ENCODE peak calls at places on chromosomes 5 and 9, in ten cellular contexts. I is adrenal gland; Q is GM23338; K is iPS DF 6.9; J is colonic mucosa; D is effector memory CD4-positive, alpha-beta T cell; X is heart left ventricle; U is upper lobe of right lung; Y is fibroblast of lung; V is uterus. C is an unnamed sample.

GRCh38 chr5:150066901-150067396 is 19.4 kb downstream of the CSF1R start:
- DNase-seq in I (no peak), Q (no peak), K (no peak), J (no peak), D (no peak), X (no peak), U (no peak), Y (peak; percentile 72), V (no peak), C (no peak)

GRCh38 chr5:141632650-141633049 is 4.0 kb downstream of the HDAC3 start:
- DNase-seq in I (no peak), Q (no peak), K (no peak), J (no peak), D (no peak), X (no peak), U (no peak), Y (no peak), V (no peak), C (no peak)

GRCh38 chr5:171512397-171512796 is 93.0 kb downstream of the FGF18 start:
- DNase-seq in I (no peak), Q (no peak), K (no peak), J (no peak), D (no peak), X (no peak), U (no peak), Y (no peak), V (no peak), C (no peak)

GRCh38 chr5:43191740-43192557 is at the start of gene NIM1K:
- DNase-seq in I (peak; percentile 88), Q (peak; percentile 81), K (no peak), J (peak; percentile 49), D (peak; percentile 3), X (peak; percentile 80), U (peak; percentile 82), Y (peak; percentile 48), V (peak; percentile 51), C (peak; percentile 86)

GRCh38 chr5:83167506-83167905 is 90.2 kb downstream of the XRCC4 start:
- DNase-seq in I (no peak), Q (no peak), K (no peak), J (no peak), D (no peak), X (no peak), U (no peak), Y (no peak), V (no peak), C (no peak)

GRCh38 chr5:84564311-84564710 is 179.6 kb upstream of the EDIL3 start:
- DNase-seq in I (no peak), Q (peak; percentile 48), K (no peak), J (no peak), D (no peak), X (no peak), U (no peak), Y (peak; percentile 62), V (no peak), C (no peak)

GRCh38 chr9:36189978-36190377 is 743 bp upstream of the CLTA start:
- DNase-seq in I (peak; percentile 43), Q (peak; percentile 53), K (no peak), J (peak; percentile 26), D (no peak), X (no peak), U (no peak), Y (no peak), V (no peak), C (no peak)

GRCh38 chr5:9115093-9115492 is 430.8 kb downstream of the SEMA5A start:
- DNase-seq in I (no peak), Q (no peak), K (no peak), J (no peak), D (no peak), X (no peak), U (no peak), Y (no peak), V (no peak), C (no peak)

GRCh38 chr9:37760416-37761165 is 7.0 kb downstream of the TRMT10B start:
- DNase-seq in I (no peak), Q (no peak), K (no peak), J (no peak), D (no peak), X (no peak), U (no peak), Y (peak; percentile 80), V (no peak), C (no peak)

GRCh38 chr9:6096821-6097220 is 81.4 kb upstream of the RANBP6 start:
- DNase-seq in I (no peak), Q (no peak), K (no peak), J (no peak), D (no peak), X (no peak), U (no peak), Y (peak; percentile 83), V (no peak), C (no peak)

GRCh38 chr9:6098431-6098830 is 83.0 kb upstream of the RANBP6 start:
- DNase-seq in I (peak; percentile 52), Q (no peak), K (no peak), J (no peak), D (no peak), X (no peak), U (no peak), Y (peak; percentile 22), V (no peak), C (no peak)
- H3K27ac ChIP-seq in I (peak overlapping the region; percentile 83), Q (no peak overlapping the region), K (no peak overlapping the region), J (no peak overlapping the region), D (no peak overlapping the region), X (no peak overlapping the region), U (no peak overlapping the region), Y (no peak overlapping the region), V (no peak overlapping the region), C (no peak overlapping the region)

DNA sequence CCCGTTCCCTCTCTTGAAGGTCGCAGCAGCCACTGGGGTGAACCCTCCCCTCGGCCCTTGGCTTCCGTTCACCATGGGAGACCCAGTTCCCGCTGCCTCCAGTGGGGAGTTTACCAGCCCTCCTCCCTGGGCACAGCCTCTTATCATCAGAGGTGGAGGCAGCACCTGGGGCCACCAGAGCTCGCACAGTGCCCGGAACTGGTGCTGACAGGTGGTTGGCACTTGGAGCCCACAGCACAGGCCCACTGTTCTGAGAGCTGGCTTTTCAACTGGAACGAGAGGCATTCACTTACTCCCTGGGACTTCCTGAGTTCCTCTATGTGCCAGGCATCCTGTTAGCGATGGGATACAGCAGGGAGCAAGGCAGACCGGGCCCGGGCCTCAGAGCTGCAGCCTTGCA is 106.8 kb upstream of the FCN2 start:
- DNase-seq in I (no peak), Q (no peak), K (no peak), J (no peak), D (no peak), X (no peak), U (no peak), Y (no peak), V (no peak), C (no peak)
- H3K36me3 ChIP-seq in I (no peaks in the 10 kb centered on the region), Q (no peaks in the 10 kb centered on the region), K (no peaks in the 10 kb centered on the region), J (no peaks in the 10 kb centered on the region), D (no peaks in the 10 kb centered on the region), X (no peaks in the 10 kb centered on the region), U (no peaks in the 10 kb centered on the region), Y (peaks cover 40% of the 10 kb centered on the region), V (no peaks in the 10 kb centered on the region), C (no peaks in the 10 kb centered on the region)

GRCh38 chr9:130286072-130286770 is 20.7 kb downstream of the HMCN2 start:
- DNase-seq in I (no peak), Q (no peak), K (no peak), J (no peak), D (no peak), X (no peak), U (no peak), Y (no peak), V (no peak), C (no peak)

GRCh38 chr9:130287736-130288135 is 22.2 kb downstream of the HMCN2 start:
- DNase-seq in I (no peak), Q (no peak), K (no peak), J (no peak), D (no peak), X (no peak), U (peak; percentile 20), Y (no peak), V (no peak), C (no peak)

GRCh38 chr9:130288393-130288792 is 22.8 kb downstream of the HMCN2 start:
- DNase-seq in I (no peak), Q (no peak), K (no peak), J (no peak), D (no peak), X (peak; percentile 65), U (peak; percentile 46), Y (no peak), V (no peak), C (no peak)

GRCh38 chr9:130285271-130285670 is 19.7 kb downstream of the HMCN2 start:
- DNase-seq in I (no peak), Q (no peak), K (no peak), J (no peak), D (no peak), X (no peak), U (peak; percentile 53), Y (no peak), V (no peak), C (no peak)

GRCh38 chr9:130286781-130287428 is 21.3 kb downstream of the HMCN2 start:
- DNase-seq in I (no peak), Q (no peak), K (no peak), J (no peak), D (no peak), X (no peak), U (peak; percentile 55), Y (no peak), V (no peak), C (no peak)
- H3K27me3 ChIP-seq in I (peaks cover 5% of the 10 kb centered on the region), Q (no peaks in the 10 kb centered on the region), K (no peaks in the 10 kb centered on the region), J (no peaks in the 10 kb centered on the region), D (peaks cover 3% of the 10 kb centered on the region), X (peaks cover 2% of the 10 kb centered on the region), U (peaks cover 6% of the 10 kb centered on the region), Y (peaks cover 39% of the 10 kb centered on the region), V (no peaks in the 10 kb centered on the region), C (no peaks in the 10 kb centered on the region)

GRCh38 chr9:22169243-22169642 is 160.1 kb upstream of the CDKN2B start:
- DNase-seq in I (no peak), Q (no peak), K (no peak), J (no peak), D (no peak), X (no peak), U (no peak), Y (peak; percentile 45), V (no peak), C (no peak)
- H3K27ac ChIP-seq in I (no peak overlapping the region), Q (no peak overlapping the region), K (no peak overlapping the region), J (no peak overlapping the region), D (no peak overlapping the region), X (no peak overlapping the region), U (peak overlapping the region; percentile 13), Y (no peak overlapping the region), V (no peak overlapping the region), C (no peak overlapping the region)

GRCh38 chr9:118023649-118024048 is 319.4 kb downstream of the TLR4 start:
- DNase-seq in I (no peak), Q (no peak), K (no peak), J (no peak), D (no peak), X (no peak), U (no peak), Y (no peak), V (no peak), C (no peak)

GRCh38 chr9:118017607-118018122 is 313.5 kb downstream of the TLR4 start:
- DNase-seq in I (no peak), Q (no peak), K (no peak), J (no peak), D (no peak), X (peak; percentile 35), U (no peak), Y (no peak), V (no peak), C (no peak)
- H3K36me3 ChIP-seq in I (no peaks in the 10 kb centered on the region), Q (no peaks in the 10 kb centered on the region), K (no peaks in the 10 kb centered on the region), J (no peaks in the 10 kb centered on the region), D (no peaks in the 10 kb centered on the region), X (no peaks in the 10 kb centered on the region), U (no peaks in the 10 kb centered on the region), Y (no peaks in the 10 kb centered on the region), V (no peaks in the 10 kb centered on the region), C (no peaks in the 10 kb centered on the region)

C was measured in aorta.